ENCODE peak calls at places on chromosome 21, in five cellular contexts. A is WERI-Rb-1; W is NCI-H1436; J is stimulated activated naive CD4-positive, alpha-beta T cell; P is left colon. V is an unnamed sample.

GRCh38 chr21:45590246-45590725 is 48.0 kb upstream of the SLC19A1 start:
- DNase-seq in A (peak; percentile 38), W (no peak), J (no peak), P (peak; percentile 52), V (no peak)

GRCh38 chr21:29152936-29153335 is 22.5 kb downstream of the MAP3K7CL start:
- DNase-seq in A (no peak), W (no peak), J (no peak), P (no peak), V (no peak)

GRCh38 chr21:31612889-31613785 is 46.4 kb upstream of the SOD1 start:
- DNase-seq in A (peak; percentile 53), W (no peak), J (no peak), P (no peak), V (no peak)

GRCh38 chr21:38984568-38984967 is 178.8 kb downstream of the ETS2 start:
- DNase-seq in A (no peak), W (no peak), J (no peak), P (no peak), V (no peak)

GRCh38 chr21:25735221-25735894 is 586 bp downstream of the GABPA start:
- DNase-seq in A (peak; percentile 97), W (peak; percentile 90), J (peak; percentile 96), P (peak; percentile 94), V (peak; percentile 62)

GRCh38 chr21:42674351-42674940 is 21.0 kb downstream of the PDE9A start:
- DNase-seq in A (no peak), W (peak; percentile 76), J (no peak), P (peak; percentile 69), V (no peak)

GRCh38 chr21:43012596-43012995 is 38.2 kb downstream of the PKNOX1 start:
- DNase-seq in A (no peak), W (no peak), J (no peak), P (no peak), V (no peak)

GRCh38 chr21:38999148-38999547 is 184.1 kb downstream of the PSMG1 start:
- DNase-seq in A (no peak), W (no peak), J (no peak), P (no peak), V (no peak)

GRCh38 chr21:34126269-34126668 is 52.9 kb downstream of the MRPS6 start:
- DNase-seq in A (no peak), W (no peak), J (peak; percentile 24), P (no peak), V (no peak)

GRCh38 chr21:45613881-45614280 is 29.6 kb upstream of the PCBP3 start:
- DNase-seq in A (no peak), W (no peak), J (no peak), P (no peak), V (no peak)

GRCh38 chr21:42264245-42265195 is 45.6 kb downstream of the ABCG1 start:
- DNase-seq in A (no peak), W (no peak), J (no peak), P (no peak), V (no peak)

GRCh38 chr21:41366522-41367151 is 4.8 kb downstream of the MX2 start:
- DNase-seq in A (no peak), W (no peak), J (no peak), P (peak; percentile 77), V (peak; percentile 68)

GRCh38 chr21:43331962-43332458 is 94.9 kb downstream of the SIK1 start:
- DNase-seq in A (no peak), W (no peak), J (no peak), P (no peak), V (no peak)

GRCh38 chr21:22200378-22201092 is 1202.3 kb downstream of the NCAM2 start:
- DNase-seq in A (no peak), W (no peak), J (no peak), P (no peak), V (no peak)

GRCh38 chr21:16241021-16241420 is 511.2 kb downstream of the USP25 start:
- DNase-seq in A (no peak), W (no peak), J (no peak), P (no peak), V (no peak)

GRCh38 chr21:43341349-43342163 is 85.4 kb downstream of the SIK1 start:
- DNase-seq in A (no peak), W (no peak), J (no peak), P (no peak), V (no peak)

V was measured in ascending aorta.